ENCODE peak calls at places on chromosomes 11 and 22, in five cellular contexts. K is hepatocyte, T is GM23338, R is HCT116, A is PC-9. G is an unnamed sample.

GRCh38 chr22:20926243-20926642 is 9.0 kb downstream of the CRKL start:
- DNase-seq in T (peak; percentile 24), R (no peak), A (no peak), K (no peak), G (no peak)

GRCh38 chr11:78196661-78197091 is 8.0 kb downstream of the USP35 start:
- DNase-seq in R (no peak), T (no peak), A (no peak), K (no peak), G (no peak)

GRCh38 chr11:64537876-64538275 is 53.1 kb upstream of the SLC22A12 start:
- DNase-seq in T (no peak), K (no peak), A (no peak), R (no peak), G (no peak)

GRCh38 chr11:45336136-45336535 is 50.0 kb upstream of the SYT13 start:
- DNase-seq in R (no peak), K (no peak), T (no peak), A (no peak), G (no peak)

GRCh38 chr11:105577645-105578044 is 32.2 kb upstream of the GRIA4 start:
- DNase-seq in K (no peak), R (no peak), A (no peak), T (no peak), G (no peak)

GRCh38 chr11:42422094-42422493 is 889.7 kb upstream of the API5 start:
- DNase-seq in K (no peak), A (no peak), T (no peak), R (no peak), G (no peak)

GRCh38 chr11:97770570-97770969 is 1250.2 kb upstream of the CNTN5 start:
- DNase-seq in R (no peak), K (no peak), A (no peak), T (no peak), G (no peak)

GRCh38 chr11:124740277-124740882 is 638 bp downstream of the NRGN start:
- DNase-seq in T (peak; percentile 43), A (no peak), R (no peak), K (no peak), G (no peak)

GRCh38 chr11:83072689-83073242 is 1.1 kb upstream of the RAB30 start:
- DNase-seq in A (no peak), R (no peak), T (peak; percentile 15), K (peak; percentile 14), G (no peak)

GRCh38 chr11:76197332-76197731 is 9.0 kb downstream of the WNT11 start:
- DNase-seq in A (no peak), T (no peak), K (no peak), R (no peak), G (no peak)

GRCh38 chr22:47561766-47562165 is 799.3 kb downstream of the TBC1D22A start:
- DNase-seq in R (no peak), A (no peak), K (no peak), T (no peak), G (no peak)

GRCh38 chr11:13010737-13011342 is 1.7 kb downstream of the RASSF10 start:
- DNase-seq in A (no peak), T (peak; percentile 51), R (no peak), K (peak; percentile 34), G (no peak)

GRCh38 chr22:41523464-41524221 is 20.6 kb downstream of the POLR3H start:
- DNase-seq in K (no peak), R (no peak), T (peak; percentile 66), A (no peak), G (no peak)

GRCh38 chr22:46618667-46619066 is 1.5 kb upstream of the GRAMD4 start:
- DNase-seq in T (no peak), R (no peak), A (no peak), K (no peak), G (no peak)

GRCh38 chr11:79237676-79238075 is 203.2 kb downstream of the TENM4 start:
- DNase-seq in K (peak; percentile 27), T (no peak), A (no peak), R (no peak), G (no peak)

GRCh38 chr11:30758012-30758411 is 171.9 kb upstream of the MPPED2 start:
- DNase-seq in A (no peak), T (no peak), K (no peak), R (no peak), G (no peak)

GRCh38 chr22:22571429-22571828 is 12.4 kb upstream of the PRAME start:
- DNase-seq in A (no peak), R (no peak), K (no peak), T (no peak), G (no peak)

DNA sequence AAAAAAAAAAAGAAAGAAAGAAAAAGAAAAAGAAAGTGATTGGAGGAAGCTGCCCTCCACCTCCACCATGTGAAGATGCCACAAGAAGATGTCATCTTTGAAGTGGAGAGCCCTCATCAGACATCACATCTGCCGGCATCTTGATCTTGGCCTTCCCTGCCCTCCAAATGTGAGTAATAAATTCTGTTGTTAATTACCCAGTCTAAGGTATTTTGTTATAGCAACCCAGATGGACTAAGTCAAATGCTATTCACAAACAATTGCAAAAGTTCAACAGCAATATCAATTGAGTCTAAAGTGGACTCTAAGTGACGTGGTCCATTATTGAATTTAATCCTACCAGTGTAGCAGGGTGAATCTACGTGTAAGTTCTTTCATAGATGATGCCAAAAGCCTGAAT is 55.9 kb upstream of the NUP160 start:
- DNase-seq in T (no peak), R (no peak), K (no peak), A (no peak), G (no peak)
- TF ChIP-seq EZH2 in T (no peak), R (no peak), K (no peak), A (no peak), G (no peak)

GRCh38 chr11:48001438-48002021 is 21.2 kb downstream of the PTPRJ start:
- DNase-seq in T (no peak), K (no peak), R (no peak), A (no peak), G (no peak)
- H3K27ac ChIP-seq in T (peak overlapping the region; percentile 59), K (no peak overlapping the region), R (no peak overlapping the region), A (no peak overlapping the region), G (no peak overlapping the region)

DNA sequence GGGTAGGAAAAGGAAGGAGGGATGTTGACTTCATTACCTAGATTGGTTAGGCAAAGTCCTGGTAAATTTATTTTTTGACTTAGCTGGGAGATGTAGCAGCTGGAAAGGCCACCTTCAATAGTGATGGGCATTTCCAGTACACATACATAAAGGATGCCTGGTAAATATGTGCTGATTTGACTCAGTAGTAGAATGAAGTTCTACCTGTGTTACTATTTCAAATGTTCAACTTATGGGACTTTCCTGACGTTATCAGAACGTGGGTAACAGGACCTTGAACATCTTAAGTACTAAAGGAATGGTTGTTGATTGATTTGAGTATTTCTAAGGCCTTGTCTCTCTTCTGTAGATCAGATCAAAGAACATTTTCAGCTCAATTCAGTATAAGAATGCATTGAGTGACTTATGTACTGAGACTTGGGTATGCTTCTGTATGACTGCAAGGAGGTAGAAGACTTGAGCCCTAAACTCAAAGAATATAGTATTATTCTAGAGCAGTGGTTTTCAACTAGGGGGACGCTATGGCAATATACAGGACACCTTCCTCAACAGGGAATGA is 27.1 kb downstream of the RNF121 start:
- DNase-seq in R (no peak), K (no peak), A (no peak), T (no peak), G (no peak)
- H3K4me3 ChIP-seq in R (no peak overlapping the region), K (no peak overlapping the region), A (no peak overlapping the region), T (no peak overlapping the region), G (no peak overlapping the region)

DNA sequence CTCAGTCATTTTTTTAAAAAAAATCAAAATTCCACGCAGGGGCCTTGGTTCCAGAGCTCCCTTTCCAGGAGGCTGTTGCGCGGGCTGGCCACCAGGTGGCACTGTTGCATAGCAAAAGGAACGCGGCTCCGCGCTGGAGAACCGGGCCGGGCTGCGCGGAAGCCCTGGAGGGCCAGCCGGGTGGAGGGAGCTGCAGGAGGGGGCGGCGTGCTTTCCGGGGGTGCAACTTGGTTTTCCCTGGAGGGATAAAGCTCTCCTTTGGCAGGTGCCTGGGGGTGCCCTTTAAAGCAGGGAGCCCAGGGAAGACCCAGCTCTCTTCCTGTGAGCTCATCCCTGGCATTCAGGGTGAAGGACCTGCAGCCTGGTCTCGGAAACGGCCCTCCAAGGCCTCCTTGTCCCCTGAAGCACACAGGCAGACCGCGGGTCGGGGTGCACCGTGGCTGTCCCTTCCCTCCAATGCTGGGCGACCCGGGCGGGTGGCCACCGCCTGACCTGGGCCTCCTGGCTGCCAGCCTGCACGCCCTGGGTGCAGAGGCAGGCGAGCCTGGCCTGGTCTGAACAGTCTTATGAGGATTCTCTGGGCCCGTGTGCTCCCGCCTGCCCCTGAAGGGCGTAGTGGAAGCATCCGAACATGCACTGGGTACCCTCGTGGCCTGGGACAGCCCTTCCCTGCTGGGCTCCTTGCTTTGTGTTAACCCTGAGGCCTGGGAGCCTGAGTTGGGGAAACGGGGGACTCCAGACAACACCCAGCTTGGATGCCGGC is 23.4 kb downstream of the KRTAP5-5 start:
- DNase-seq in R (no peak), K (peak; percentile 85), T (peak; percentile 84), A (no peak), G (no peak)
- TF ChIP-seq EZH2 in R (no peak), K (no peak), T (no peak), A (no peak), G (no peak)

DNA sequence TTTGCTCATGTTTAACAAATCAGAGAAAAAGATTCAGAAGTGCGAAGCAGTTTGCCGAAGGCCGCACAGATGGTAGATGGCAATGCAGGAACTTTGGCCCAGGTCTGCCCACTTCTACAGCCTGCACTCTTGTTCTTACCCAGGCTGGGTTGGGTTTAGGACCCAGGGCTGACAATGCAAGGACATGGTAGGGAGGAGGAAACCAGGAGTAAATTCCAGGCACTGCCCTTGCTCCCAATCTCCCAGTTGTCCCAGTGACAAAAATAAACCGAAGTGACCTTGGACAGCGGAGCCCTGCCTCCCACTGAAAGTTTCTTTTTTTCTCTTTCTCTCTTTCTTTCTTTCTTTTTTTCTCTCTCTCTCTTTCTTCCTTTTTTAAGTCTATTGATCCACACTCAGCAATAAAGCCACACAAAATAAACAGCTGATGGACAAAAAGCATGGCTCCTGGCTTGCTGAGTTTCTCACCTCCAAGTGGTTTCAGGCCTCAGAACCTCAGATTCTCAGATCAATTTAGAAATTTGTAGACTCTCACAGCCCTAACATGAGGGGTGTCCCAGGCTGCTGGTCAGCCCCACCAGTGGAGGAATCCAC is 33.5 kb upstream of the FCHSD2 start:
- DNase-seq in R (no peak), T (no peak), A (no peak), K (no peak), G (no peak)
- H3K27ac ChIP-seq in R (no peak overlapping the region), T (no peak overlapping the region), A (no peak overlapping the region), K (peak overlapping the region; percentile 73), G (no peak overlapping the region)

GRCh38 chr11:133956650-133957633 is at the start of gene IGSF9B:
- DNase-seq in R (peak; percentile 67), K (peak; percentile 90), A (no peak), T (peak; percentile 94), G (no peak)

GRCh38 chr11:133953999-133954398 is 2.8 kb downstream of the IGSF9B start:
- DNase-seq in T (no peak), R (no peak), A (no peak), K (no peak), G (no peak)

GRCh38 chr11:133955945-133956421 is 785 bp downstream of the IGSF9B start:
- DNase-seq in K (no peak), A (no peak), T (peak; percentile 50), R (no peak), G (no peak)

GRCh38 chr11:133955091-133955846 is 1.5 kb downstream of the IGSF9B start:
- DNase-seq in R (no peak), A (no peak), K (no peak), T (peak; percentile 62), G (no peak)

DNA sequence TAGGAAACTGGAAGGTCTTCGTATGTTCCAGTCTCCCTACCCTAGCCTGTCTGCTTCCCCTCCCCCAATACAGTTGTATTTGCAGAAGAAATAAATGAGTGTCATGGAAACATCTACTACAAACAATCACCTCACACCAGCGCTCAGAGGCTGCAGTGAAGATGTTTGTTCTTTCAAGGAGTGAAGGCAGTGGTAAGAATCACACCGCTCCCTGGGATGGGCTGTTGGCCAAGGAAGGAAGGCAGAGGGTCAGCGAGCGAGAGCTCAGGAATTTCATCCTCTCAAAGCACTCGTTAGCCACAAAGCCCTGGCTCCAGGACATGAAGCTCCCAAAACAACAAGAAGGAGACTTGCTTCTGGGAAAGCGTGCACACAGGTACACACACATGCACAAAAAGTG is 1.2 kb upstream of the IGSF9B start:
- DNase-seq in T (peak; percentile 35), K (no peak), R (no peak), A (no peak), G (no peak)
- H3K4me3 ChIP-seq in T (peak overlapping the region; percentile 87), K (no peak overlapping the region), R (peak overlapping the region; percentile 77), A (no peak overlapping the region), G (no peak overlapping the region)

G was measured in SK-N-MC.